ENCODE peak calls at places on chromosome 3, in eight cellular contexts. V is HCEC 1CT, T is T-helper 1 cell, R is RPMI7951, G is HT1080, B is posterior cingulate gyrus, H is mucosa of gallbladder, X is NCI-H524. Q is an unnamed sample.

GRCh38 chr3:127408684-127409420 is 121.0 kb upstream of the PRR20G start:
- DNase-seq in V (no peak), T (no peak), R (no peak), G (no peak), B (no peak), H (no peak), X (peak; percentile 86), Q (no peak)

GRCh38 chr3:184832903-184833302 is 20.9 kb downstream of the VPS8 start:
- DNase-seq in V (no peak), T (no peak), R (no peak), G (no peak), B (no peak), H (no peak), X (no peak), Q (no peak)

GRCh38 chr3:196207833-196208607 is 3.2 kb downstream of the ZDHHC19 start:
- DNase-seq in V (no peak), T (peak; percentile 65), R (peak; percentile 61), G (no peak), B (peak; percentile 43), H (no peak), X (no peak), Q (no peak)

GRCh38 chr3:172953576-172953975 is 187.5 kb downstream of the SPATA16 start:
- DNase-seq in V (no peak), T (no peak), R (no peak), G (no peak), B (no peak), H (no peak), X (no peak), Q (no peak)

GRCh38 chr3:14623569-14624051 is 28.0 kb upstream of the CCDC174 start:
- DNase-seq in V (no peak), T (no peak), R (no peak), G (no peak), B (no peak), H (no peak), X (no peak), Q (peak; percentile 80)

GRCh38 chr3:141148770-141149169 is 82.9 kb upstream of the PXYLP1 start:
- DNase-seq in V (no peak), T (no peak), R (no peak), G (no peak), B (no peak), H (no peak), X (no peak), Q (no peak)

GRCh38 chr3:113668015-113668414 is 28.4 kb downstream of the USF3 start:
- DNase-seq in V (peak; percentile 45), T (no peak), R (peak; percentile 31), G (peak; percentile 71), B (no peak), H (no peak), X (no peak), Q (no peak)

GRCh38 chr3:186875708-186876107 is 33.2 kb downstream of the ADIPOQ start:
- DNase-seq in V (no peak), T (no peak), R (no peak), G (no peak), B (no peak), H (no peak), X (no peak), Q (no peak)

GRCh38 chr3:48599077-48599501 is 4.0 kb upstream of the COL7A1 start:
- DNase-seq in V (no peak), T (no peak), R (no peak), G (no peak), B (no peak), H (no peak), X (no peak), Q (peak; percentile 98)

GRCh38 chr3:180828001-180828720 is 84.3 kb upstream of the FXR1 start:
- DNase-seq in V (no peak), T (no peak), R (no peak), G (no peak), B (no peak), H (no peak), X (no peak), Q (no peak)

GRCh38 chr3:72182206-72182605 is 397.3 kb upstream of the PROK2 start:
- DNase-seq in V (no peak), T (no peak), R (no peak), G (peak; percentile 29), B (no peak), H (no peak), X (no peak), Q (no peak)

GRCh38 chr3:4356642-4357041 is 53.5 kb downstream of the SETMAR start:
- DNase-seq in V (no peak), T (no peak), R (no peak), G (no peak), B (no peak), H (no peak), X (no peak), Q (no peak)

GRCh38 chr3:10996345-10997050 is 4.0 kb downstream of the SLC6A1 start:
- DNase-seq in V (no peak), T (no peak), R (no peak), G (no peak), B (peak; percentile 55), H (no peak), X (no peak), Q (no peak)

GRCh38 chr3:10347648-10348403 is 26.9 kb upstream of the SEC13 start:
- DNase-seq in V (no peak), T (no peak), R (no peak), G (no peak), B (no peak), H (no peak), X (no peak), Q (no peak)

GRCh38 chr3:31892500-31892899 is 88.6 kb downstream of the OSBPL10 start:
- DNase-seq in V (no peak), T (no peak), R (no peak), G (no peak), B (no peak), H (no peak), X (no peak), Q (no peak)

GRCh38 chr3:57758686-57759085 is 2.6 kb downstream of the SLMAP start:
- DNase-seq in V (no peak), T (no peak), R (peak; percentile 19), G (no peak), B (no peak), H (no peak), X (no peak), Q (no peak)

GRCh38 chr3:169026543-169027181 is 636.9 kb downstream of the MECOM start:
- DNase-seq in V (peak; percentile 93), T (no peak), R (peak; percentile 94), G (peak; percentile 98), B (no peak), H (peak; percentile 21), X (no peak), Q (peak; percentile 19)

GRCh38 chr3:31479431-31479830 is 53.3 kb upstream of the STT3B start:
- DNase-seq in V (no peak), T (no peak), R (no peak), G (no peak), B (no peak), H (no peak), X (no peak), Q (no peak)

GRCh38 chr3:51975857-51976549 is 1.1 kb downstream of the ABHD14A start:
- DNase-seq in V (no peak), T (no peak), R (peak; percentile 53), G (peak; percentile 43), B (peak; percentile 93), H (peak; percentile 62), X (peak; percentile 58), Q (no peak)

GRCh38 chr3:4321732-4322131 is 18.6 kb downstream of the SETMAR start:
- DNase-seq in V (no peak), T (no peak), R (no peak), G (no peak), B (no peak), H (no peak), X (no peak), Q (no peak)

GRCh38 chr3:47120138-47120537 is 43.8 kb downstream of the SETD2 start:
- DNase-seq in V (no peak), T (no peak), R (no peak), G (no peak), B (no peak), H (no peak), X (no peak), Q (no peak)

GRCh38 chr3:30655187-30655812 is 48.9 kb downstream of the TGFBR2 start:
- DNase-seq in V (no peak), T (peak; percentile 26), R (peak; percentile 91), G (peak; percentile 68), B (no peak), H (no peak), X (no peak), Q (no peak)

GRCh38 chr3:117322866-117323265 is 613.3 kb downstream of the TUSC7 start:
- DNase-seq in V (no peak), T (no peak), R (no peak), G (peak; percentile 27), B (no peak), H (no peak), X (no peak), Q (no peak)

GRCh38 chr3:46561951-46562350 is 4.2 kb downstream of the LRRC2 start:
- DNase-seq in V (no peak), T (no peak), R (peak; percentile 34), G (peak; percentile 58), B (no peak), H (no peak), X (no peak), Q (no peak)

GRCh38 chr3:81105761-81106160 is 655.7 kb downstream of the GBE1 start:
- DNase-seq in V (no peak), T (no peak), R (no peak), G (peak; percentile 68), B (no peak), H (no peak), X (no peak), Q (no peak)

GRCh38 chr3:141050913-141051632 is at the start of gene SPSB4:
- DNase-seq in V (no peak), T (no peak), R (peak; percentile 59), G (no peak), B (no peak), H (no peak), X (peak; percentile 84), Q (no peak)

GRCh38 chr3:108806316-108806715 is 16.3 kb upstream of the TRAT1 start:
- DNase-seq in V (no peak), T (peak; percentile 15), R (no peak), G (peak; percentile 21), B (no peak), H (peak; percentile 11), X (no peak), Q (no peak)

GRCh38 chr3:184347321-184348056 is 10.1 kb downstream of the FAM131A start:
- DNase-seq in V (no peak), T (no peak), R (no peak), G (no peak), B (no peak), H (no peak), X (no peak), Q (no peak)

GRCh38 chr3:158743280-158743663 is 11.0 kb upstream of the RARRES1 start:
- DNase-seq in V (no peak), T (no peak), R (no peak), G (no peak), B (no peak), H (no peak), X (no peak), Q (no peak)

GRCh38 chr3:170634663-170635096 is 48.8 kb upstream of the SLC7A14 start:
- DNase-seq in V (no peak), T (no peak), R (no peak), G (no peak), B (no peak), H (no peak), X (no peak), Q (no peak)

GRCh38 chr3:68090571-68090970 is 436.2 kb upstream of the SUCLG2 start:
- DNase-seq in V (no peak), T (no peak), R (no peak), G (no peak), B (no peak), H (no peak), X (no peak), Q (no peak)

GRCh38 chr3:15647629-15648167 is 46.2 kb downstream of the BTD start:
- DNase-seq in V (peak; percentile 98), T (peak; percentile 38), R (peak; percentile 99), G (peak; percentile 99), B (no peak), H (no peak), X (no peak), Q (no peak)

GRCh38 chr3:21672303-21672702 is 78.7 kb downstream of the ZNF385D start:
- DNase-seq in V (no peak), T (no peak), R (peak; percentile 60), G (peak; percentile 97), B (no peak), H (no peak), X (no peak), Q (no peak)

GRCh38 chr3:45064512-45065372 is 38.6 kb downstream of the CLEC3B start:
- DNase-seq in V (peak; percentile 97), T (no peak), R (peak; percentile 98), G (peak; percentile 98), B (no peak), H (no peak), X (no peak), Q (no peak)

Q was measured in prostate gland.